ENCODE peak calls at places on chromosomes 5 and 9, in four cellular contexts. P is A549, V is HepG2, T is K562. D is an unnamed sample.

GRCh38 chr9:120928015-120928719 is 1.6 kb upstream of the TRAF1 start:
- DNase-seq in P (no peak), V (no peak), T (no peak), D (peak)

GRCh38 chr9:7534211-7534935 is 265.2 kb downstream of the DMAC1 start:
- DNase-seq in P (no peak), V (no peak), T (no peak), D (no peak)

GRCh38 chr5:20536339-20536738 is 548.3 kb upstream of the CDH18 start:
- DNase-seq in P (no peak), V (no peak), T (no peak), D (no peak)

GRCh38 chr5:102139029-102139428 is 157.1 kb downstream of the SLCO4C1 start:
- DNase-seq in P (no peak), V (no peak), T (no peak), D (no peak)

GRCh38 chr5:2894347-2895135 is 143.1 kb upstream of the IRX2 start:
- DNase-seq in P (no peak), V (no peak), T (no peak), D (no peak)

GRCh38 chr5:164578401-164578800 is 1073.0 kb downstream of the MAT2B start:
- DNase-seq in P (no peak), V (no peak), T (no peak), D (no peak)

GRCh38 chr5:115366223-115366622 is 69.8 kb upstream of the CCDC112 start:
- DNase-seq in P (peak), V (no peak), T (peak), D (peak)

GRCh38 chr9:5626727-5627634 is 1.9 kb upstream of the RIC1 start:
- DNase-seq in P (no peak), V (no peak), T (peak), D (peak)

GRCh38 chr9:73080110-73080683 is 71.5 kb upstream of the ANXA1 start:
- DNase-seq in P (no peak), V (no peak), T (no peak), D (no peak)

GRCh38 chr5:32504923-32505596 is 60.5 kb upstream of the ZFR start:
- DNase-seq in P (no peak), V (no peak), T (peak), D (peak)

GRCh38 chr5:139630855-139631254 is 17.3 kb upstream of the CXXC5 start:
- DNase-seq in P (no peak), V (no peak), T (no peak), D (no peak)

GRCh38 chr5:52491829-52492217 is 295.9 kb upstream of the ITGA1 start:
- DNase-seq in P (no peak), V (no peak), T (no peak), D (no peak)

GRCh38 chr5:54091416-54092130 is 218.8 kb downstream of the ARL15 start:
- DNase-seq in P (no peak), V (no peak), T (no peak), D (peak)

GRCh38 chr9:84556556-84556955 is 113.0 kb upstream of the NTRK2 start:
- DNase-seq in P (no peak), V (no peak), T (no peak), D (no peak)

GRCh38 chr9:134546231-134546731 is 95.3 kb upstream of the COL5A1 start:
- DNase-seq in P (no peak), V (no peak), T (no peak), D (no peak)

GRCh38 chr5:166926098-166926497 is 1365.3 kb upstream of the WWC1 start:
- DNase-seq in P (no peak), V (no peak), T (no peak), D (no peak)

GRCh38 chr5:59724482-59725392 is 168.8 kb downstream of the PDE4D start:
- DNase-seq in P (peak), V (peak), T (peak), D (peak)

GRCh38 chr5:69512740-69513260 is 20.2 kb downstream of the OCLN start:
- DNase-seq in P (no peak), V (no peak), T (no peak), D (peak)

GRCh38 chr5:55407059-55407684 is 99.4 kb downstream of the MTREX start:
- DNase-seq in P (peak), V (peak), T (peak), D (peak)

GRCh38 chr5:78000191-78000590 is 224.1 kb upstream of the TBCA start:
- DNase-seq in P (no peak), V (no peak), T (no peak), D (no peak)

GRCh38 chr9:31744589-31744988 is 639.9 kb upstream of the ACO1 start:
- DNase-seq in P (no peak), V (no peak), T (no peak), D (no peak)

GRCh38 chr9:77420641-77421040 is 227.5 kb downstream of the GNA14 start:
- DNase-seq in P (no peak), V (no peak), T (no peak), D (peak)

GRCh38 chr9:82490019-82490499 is 501.5 kb downstream of the SPATA31D1 start:
- DNase-seq in P (no peak), V (no peak), T (no peak), D (no peak)

GRCh38 chr5:145848854-145849253 is 13.7 kb upstream of the PRELID2 start:
- DNase-seq in P (no peak), V (no peak), T (peak), D (peak)

GRCh38 chr9:26166537-26166936 is 488.3 kb upstream of the TUSC1 start:
- DNase-seq in P (no peak), V (no peak), T (no peak), D (no peak)

GRCh38 chr9:127199001-127199791 is 65.4 kb upstream of the GARNL3 start:
- DNase-seq in P (peak), V (peak), T (peak), D (peak)

GRCh38 chr5:54457094-54457531 is 1.6 kb downstream of the HSPB3 start:
- DNase-seq in P (peak), V (peak), T (peak), D (no peak)

GRCh38 chr5:80255425-80255751 is 460 bp downstream of the SERINC5 start:
- DNase-seq in P (peak), V (no peak), T (peak), D (no peak)

GRCh38 chr5:153552886-153553285 is 62.4 kb downstream of the GRIA1 start:
- DNase-seq in P (no peak), V (no peak), T (no peak), D (no peak)

GRCh38 chr5:16489322-16489791 is 23.8 kb upstream of the ZNF622 start:
- DNase-seq in P (peak), V (peak), T (peak), D (peak)

GRCh38 chr9:97475079-97475478 is 26.4 kb upstream of the TMOD1 start:
- DNase-seq in P (no peak), V (no peak), T (no peak), D (no peak)

GRCh38 chr9:114790521-114790920 is 15.3 kb downstream of the TNFSF15 start:
- DNase-seq in P (no peak), V (peak), T (no peak), D (no peak)

GRCh38 chr9:128713411-128713780 is 10.5 kb downstream of the ZDHHC12 start:
- DNase-seq in P (no peak), V (no peak), T (no peak), D (no peak)

GRCh38 chr9:94874316-94874715 is 147.8 kb downstream of the AOPEP start:
- DNase-seq in P (no peak), V (no peak), T (no peak), D (peak)

GRCh38 chr9:72476617-72477375 is 44.6 kb upstream of the TMC1 start:
- DNase-seq in P (peak), V (peak), T (peak), D (peak)

GRCh38 chr5:69038539-69038938 is 55.3 kb upstream of the SLC30A5 start:
- DNase-seq in P (no peak), V (peak), T (no peak), D (no peak)

GRCh38 chr5:151047814-151048425 is 27.5 kb downstream of the GPX3 start:
- DNase-seq in P (no peak), V (peak), T (peak), D (no peak)

GRCh38 chr9:116480700-116481099 is 206.4 kb upstream of the TRIM32 start:
- DNase-seq in P (no peak), V (no peak), T (no peak), D (no peak)
- TF ChIP-seq JUN in P (no peak), V (no peak), T (no peak), D (no peak)

DNA sequence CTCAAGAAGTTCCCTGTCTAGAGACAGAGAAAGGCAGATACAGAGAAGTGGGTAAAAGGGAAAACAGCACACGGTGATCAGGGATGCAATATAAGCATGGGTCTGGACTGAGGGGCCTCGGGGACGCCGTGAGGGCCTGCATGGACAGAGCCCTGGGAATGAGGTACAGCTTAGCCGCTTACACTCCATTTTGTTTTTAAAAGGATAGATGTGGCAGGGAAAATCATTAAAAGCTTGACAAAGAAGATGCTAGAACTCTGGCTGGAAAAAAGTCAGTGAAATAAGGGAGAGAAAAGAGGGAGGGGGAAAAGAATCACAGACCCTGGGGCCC is 69.1 kb downstream of the EPB41L4B start:
- DNase-seq in P (no peak), V (no peak), T (no peak), D (no peak)
- H3K27ac ChIP-seq in P (peak), V (peak), T (no peak), D (peak)

GRCh38 chr9:129796029-129796910 is 6.7 kb upstream of the TOR1B start:
- DNase-seq in P (no peak), V (no peak), T (no peak), D (no peak)

GRCh38 chr9:129798973-129799372 is 4.0 kb upstream of the TOR1B start:
- DNase-seq in P (no peak), V (peak), T (no peak), D (no peak)

GRCh38 chr9:129794549-129794948 is 8.4 kb upstream of the TOR1B start:
- DNase-seq in P (no peak), V (no peak), T (no peak), D (no peak)
- TF ChIP-seq MAX in P (no peak), V (no peak), T (no peak), D (no peak)

GRCh38 chr9:98797491-98797890 is 1.1 kb upstream of the ANKS6 start:
- DNase-seq in P (no peak), V (no peak), T (no peak), D (no peak)

GRCh38 chr9:98796364-98797101 is at the start of gene ANKS6:
- DNase-seq in P (peak), V (peak), T (peak), D (peak)

GRCh38 chr9:98794802-98795201 is 1.6 kb downstream of the ANKS6 start:
- DNase-seq in P (no peak), V (no peak), T (no peak), D (no peak)

GRCh38 chr9:98795970-98796363 is 388 bp downstream of the ANKS6 start:
- DNase-seq in P (no peak), V (no peak), T (peak), D (no peak)

GRCh38 chr9:98795295-98795955 is 930 bp downstream of the ANKS6 start:
- DNase-seq in P (no peak), V (no peak), T (no peak), D (no peak)
- TF ChIP-seq JUN in P (no peak), V (no peak), T (no peak), D (no peak)

DNA sequence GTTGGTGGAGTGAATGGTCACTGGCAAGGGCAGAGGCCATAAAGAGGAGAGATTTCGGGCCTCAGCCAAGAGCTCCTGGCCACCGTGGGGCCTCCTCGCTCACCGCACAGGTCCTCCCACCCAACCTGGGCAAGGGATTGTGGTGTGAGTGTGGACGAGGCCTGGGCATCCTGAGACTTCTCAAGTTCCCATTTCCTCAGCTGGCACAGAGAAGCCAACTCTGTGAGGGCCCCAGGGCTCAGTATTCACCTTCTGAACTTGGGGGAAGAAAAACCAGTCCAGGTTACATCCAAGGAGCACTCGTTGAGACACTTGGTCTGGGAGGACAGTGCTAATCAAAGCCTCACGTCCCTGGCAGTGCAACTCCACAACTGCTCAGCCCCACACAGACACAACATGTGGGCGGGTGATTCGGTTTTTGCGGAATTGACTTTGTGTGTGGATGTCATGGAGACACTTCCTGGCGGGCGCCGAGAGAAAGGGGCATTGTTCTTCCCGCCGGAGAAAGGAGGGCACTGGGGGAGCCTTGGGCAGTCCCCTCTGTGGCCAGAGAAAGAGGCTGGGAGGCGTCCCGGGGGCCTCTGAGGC is 28.5 kb upstream of the NKD2 start:
- DNase-seq in P (no peak), V (peak), T (no peak), D (peak)
- H3K27ac ChIP-seq in P (no peak), V (no peak), T (no peak), D (no peak)

DNA sequence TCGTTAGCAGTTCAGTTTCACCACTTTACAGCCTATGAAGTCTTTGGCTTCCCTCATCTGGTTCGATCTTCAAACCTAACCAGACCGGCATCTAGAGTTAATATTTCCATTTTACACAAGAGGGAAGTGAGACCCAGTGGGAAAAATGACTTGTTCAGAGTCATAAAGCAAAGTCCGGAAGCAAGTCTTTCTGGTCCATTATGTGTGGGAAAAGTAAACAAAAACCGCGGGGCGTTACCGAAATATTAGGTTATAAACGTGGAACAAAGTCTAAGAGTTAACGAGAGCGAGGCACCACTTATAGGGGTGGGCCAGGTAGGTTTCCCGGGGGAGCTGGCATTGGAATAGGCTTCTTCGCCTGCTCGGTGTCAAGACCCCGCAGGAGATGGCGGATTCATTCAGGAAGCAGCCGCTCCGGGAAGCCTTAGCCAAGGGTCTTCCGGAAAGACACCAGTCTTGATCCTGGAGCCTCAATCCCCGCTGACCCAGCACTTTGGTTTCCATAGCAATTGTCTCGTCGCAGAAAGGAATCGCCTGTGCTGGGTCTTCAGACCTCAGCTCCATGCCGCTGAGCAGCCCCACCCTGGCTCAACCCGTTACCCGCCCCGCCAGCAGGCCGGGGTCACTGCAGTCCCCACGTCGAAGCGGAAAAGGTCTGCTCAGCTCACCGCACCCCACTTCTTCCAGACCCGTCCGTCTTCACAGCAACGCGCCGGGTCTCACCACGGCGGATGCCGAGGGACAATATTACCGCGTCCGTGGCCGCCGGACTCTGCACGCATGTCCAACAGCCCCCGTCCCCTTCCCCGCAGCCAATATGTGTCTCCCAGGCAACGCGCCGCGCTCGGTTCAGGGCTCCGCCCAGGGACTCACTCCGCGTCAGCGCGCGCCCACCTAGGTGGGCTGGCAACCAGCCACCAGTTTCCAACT is at the start of gene C5orf52:
- DNase-seq in P (peak), V (peak), T (no peak), D (peak)
- TF ChIP-seq MAX in P (no peak), V (no peak), T (no peak), D (no peak)

GRCh38 chr9:138112791-138113600 is 235.4 kb downstream of the CACNA1B start:
- DNase-seq in P (no peak), V (no peak), T (no peak), D (no peak)
- TF ChIP-seq JUN in P (no peak), V (no peak), T (no peak), D (no peak)

GRCh38 chr5:40355842-40356241 is 323.9 kb upstream of the PTGER4 start:
- DNase-seq in P (no peak), V (no peak), T (no peak), D (no peak)
- H3K27ac ChIP-seq in P (no peak), V (no peak), T (no peak), D (no peak)

GRCh38 chr9:37187269-37187668 is 66.9 kb downstream of the ZCCHC7 start:
- DNase-seq in P (no peak), V (no peak), T (peak), D (no peak)
- TF ChIP-seq MAX in P (no peak), V (no peak), T (no peak), D (no peak)

GRCh38 chr5:138488481-138488945 is 23.2 kb downstream of the EGR1 start:
- DNase-seq in P (no peak), V (no peak), T (peak), D (peak)
- TF ChIP-seq JUN in P (no peak), V (no peak), T (no peak), D (no peak)

D was measured in endothelial cell of umbilical vein.